ENCODE peak calls at places on chromosomes 5 and 9, in six cellular contexts. N is A549, K is stomach, Q is uterus, G is left ventricle myocardium inferior, X is hepatocyte. J is an unnamed sample. For H3K4me1, the result is how much of the 10 kb centered on the place peaks cover.

GRCh38 chr9:98740226-98740881 is 31.6 kb upstream of the GABBR2 start:
- DNase-seq in Q (no peak), X (no peak), K (no peak), N (no peak), G (no peak), J (no peak)

GRCh38 chr9:16384993-16385392 is 485.5 kb downstream of the BNC2 start:
- DNase-seq in N (no peak), G (no peak), K (no peak), X (no peak), Q (no peak), J (no peak)

GRCh38 chr5:133749331-133749985 is 137.1 kb upstream of the FSTL4 start:
- DNase-seq in X (no peak), G (no peak), N (no peak), Q (no peak), K (no peak), J (no peak)

GRCh38 chr5:112957970-112958773 is 18.4 kb upstream of the DCP2 start:
- DNase-seq in Q (peak), N (peak), G (peak), K (peak), X (peak), J (peak)

GRCh38 chr5:141632650-141633049 is 4.0 kb downstream of the HDAC3 start:
- DNase-seq in G (no peak), X (no peak), K (no peak), Q (no peak), N (no peak), J (no peak)

GRCh38 chr5:149775785-149776184 is 45.7 kb downstream of the PPARGC1B start:
- DNase-seq in N (peak), K (no peak), X (peak), Q (no peak), G (no peak), J (no peak)

GRCh38 chr5:107383414-107383813 is 287.3 kb downstream of the EFNA5 start:
- DNase-seq in X (no peak), N (no peak), G (no peak), Q (no peak), K (no peak), J (no peak)

GRCh38 chr9:98529841-98530240 is 178.9 kb downstream of the GABBR2 start:
- DNase-seq in N (no peak), X (no peak), Q (no peak), K (no peak), G (no peak), J (no peak)

GRCh38 chr9:1876891-1877496 is 138.2 kb upstream of the SMARCA2 start:
- DNase-seq in G (no peak), K (no peak), Q (no peak), X (no peak), N (no peak), J (no peak)

GRCh38 chr5:21145376-21145775 is 1157.4 kb upstream of the CDH18 start:
- DNase-seq in X (no peak), G (no peak), N (no peak), K (no peak), Q (no peak), J (no peak)

GRCh38 chr9:90322296-90322695 is 320.3 kb downstream of the DIRAS2 start:
- DNase-seq in X (no peak), N (no peak), K (no peak), G (no peak), Q (no peak), J (no peak)

GRCh38 chr5:172113036-172113435 is 75.0 kb downstream of the STK10 start:
- DNase-seq in N (no peak), X (no peak), G (peak), K (no peak), Q (no peak), J (peak)
- H3K27ac ChIP-seq in N (no peak), X (no peak), G (no peak), K (no peak), Q (no peak), J (no peak)

DNA sequence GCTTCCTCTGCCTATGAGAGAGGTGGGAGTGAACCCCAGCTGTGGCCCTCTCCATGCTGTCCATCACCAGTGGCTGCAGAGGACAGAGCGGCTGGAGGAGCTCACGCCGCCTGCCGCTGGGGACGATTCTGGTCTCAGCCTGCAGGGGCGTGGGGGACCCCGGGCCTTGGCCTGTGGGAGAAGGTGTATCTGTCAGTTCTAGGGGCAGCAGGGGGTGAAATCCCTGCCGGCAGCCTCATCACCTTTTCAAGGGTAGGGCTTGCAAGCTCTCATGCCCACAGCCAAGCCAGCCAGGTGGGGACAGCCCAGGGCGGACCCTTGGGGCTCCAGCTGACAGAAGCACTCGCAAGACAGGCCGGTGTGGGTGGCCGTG is 80.2 kb downstream of the TSPAN17 start:
- DNase-seq in N (no peak), Q (no peak), X (no peak), G (no peak), K (no peak), J (no peak)
- TF ChIP-seq CTCF in N (no peak), Q (no peak), X (no peak), G (no peak), K (no peak), J (no peak)

DNA sequence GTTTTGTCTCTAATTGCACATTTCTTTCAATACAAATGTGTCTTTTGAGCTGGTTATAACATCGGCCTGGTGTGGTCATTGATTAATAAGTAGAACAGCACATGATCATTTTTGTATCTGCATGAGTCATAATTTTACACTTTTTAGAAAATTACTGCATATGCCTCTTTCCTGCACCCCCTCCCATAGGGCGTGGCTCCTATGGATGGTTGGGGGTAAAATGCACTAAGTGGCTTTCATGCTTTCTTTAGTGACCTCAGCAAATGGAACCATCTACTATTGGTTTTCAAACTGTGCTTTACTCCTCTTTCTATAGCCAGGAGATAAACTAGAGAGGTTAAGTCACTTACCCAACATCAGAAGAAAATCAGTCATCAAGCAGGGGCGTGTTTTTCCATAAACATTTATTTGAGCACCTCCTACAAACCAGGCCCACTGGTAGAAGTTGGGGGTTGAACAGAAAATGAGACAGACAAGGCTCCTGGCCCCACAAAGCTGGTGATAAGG is 3.8 kb downstream of the ANXA6 start:
- DNase-seq in Q (no peak), X (no peak), N (no peak), K (no peak), G (no peak), J (no peak)
- H3K4me1 ChIP-seq in Q (under half), X (half or more), N (under half), K (half or more), G (half or more), J (half or more)

GRCh38 chr5:67052034-67052433 is 144.6 kb downstream of the CD180 start:
- DNase-seq in K (no peak), N (no peak), G (no peak), X (no peak), Q (no peak), J (no peak)
- H3K27ac ChIP-seq in K (no peak), N (no peak), G (no peak), X (peak), Q (no peak), J (no peak)

GRCh38 chr5:163459465-163459887 is 426 bp downstream of the NUDCD2 start:
- DNase-seq in N (no peak), K (no peak), G (no peak), Q (no peak), X (no peak), J (no peak)
- TF ChIP-seq CTCF in N (no peak), K (no peak), G (no peak), Q (no peak), X (no peak), J (no peak)

J was measured in lower lobe of right lung.